ENCODE peak calls at places on chromosome 21, in five cellular contexts. G is activated T-helper 1 cell treated with anti-CD3 and anti-CD28 coated beads, Interleukin-12 subunit alpha, Interleukin-12 subunit beta, Interleukin-2, Interleukin-4 antibody, amounts not matched to agents 30 ng/mL and 10 ng/mL and 1 ng/mL, durations not matched to agents 14 hours and 24 hours and 36 hours; F is MM.1S; S is NCI-H1436; A is GM04504. H is an unnamed sample.

GRCh38 chr21:45333583-45334121 is 46.0 kb upstream of the POFUT2 start:
- DNase-seq in G (no peak), F (no peak), S (no peak), A (no peak), H (no peak)

GRCh38 chr21:27001526-27001925 is 34.6 kb upstream of the ADAMTS5 start:
- DNase-seq in G (no peak), F (no peak), S (no peak), A (no peak), H (no peak)

GRCh38 chr21:45562401-45562800 is 20.2 kb upstream of the SLC19A1 start:
- DNase-seq in G (no peak), F (no peak), S (no peak), A (no peak), H (no peak)

GRCh38 chr21:19553930-19554615 is 1150.5 kb upstream of the TMPRSS15 start:
- DNase-seq in G (no peak), F (no peak), S (no peak), A (no peak), H (no peak)

GRCh38 chr21:17512245-17513213 is at the start of gene CXADR:
- DNase-seq in G (peak), F (peak), S (peak), A (no peak), H (peak)

GRCh38 chr21:28215214-28215954 is 777.3 kb downstream of the LTN1 start:
- DNase-seq in G (no peak), F (no peak), S (no peak), A (peak), H (peak)

GRCh38 chr21:26877015-26877414 is 31.8 kb upstream of the ADAMTS1 start:
- DNase-seq in G (no peak), F (no peak), S (no peak), A (no peak), H (no peak)

GRCh38 chr21:34992736-34993135 is 56.4 kb downstream of the RUNX1 start:
- DNase-seq in G (no peak), F (no peak), S (no peak), A (no peak), H (no peak)

GRCh38 chr21:42309753-42310213 is 5.4 kb downstream of the TFF3 start:
- DNase-seq in G (peak), F (peak), S (peak), A (no peak), H (no peak)

GRCh38 chr21:38817371-38818335 is 11.9 kb downstream of the ETS2 start:
- DNase-seq in G (no peak), F (no peak), S (no peak), A (peak), H (no peak)

GRCh38 chr21:28516996-28517592 is 475.6 kb downstream of the LTN1 start:
- DNase-seq in G (peak), F (peak), S (peak), A (no peak), H (no peak)

GRCh38 chr21:45499201-45499750 is 43.0 kb downstream of the SLC19A1 start:
- DNase-seq in G (no peak), F (no peak), S (no peak), A (no peak), H (no peak)

GRCh38 chr21:26916799-26917198 is 50.1 kb downstream of the ADAMTS5 start:
- DNase-seq in G (no peak), F (no peak), S (no peak), A (no peak), H (no peak)

GRCh38 chr21:18373631-18374030 is 30.0 kb downstream of the TMPRSS15 start:
- DNase-seq in G (no peak), F (no peak), S (no peak), A (no peak), H (peak)

GRCh38 chr21:26844258-26845065 is 747 bp downstream of the ADAMTS1 start:
- DNase-seq in G (no peak), F (peak), S (no peak), A (no peak), H (no peak)